ENCODE peak calls at places on chromosomes 7 and 10, in eight cellular contexts. One of them, this sample, is unnamed.

GRCh38 chr10:30433286-30433778 is 652 bp upstream of the MAP3K8 start:
- DNase-seq in T-cell: peak; percentile 18
- DNase-seq in activated T-helper 9 cell treated with anti-CD3 and anti-CD28 coated beads, Interleukin-2, amount 50 U/mL, for 16 hours: peak; percentile 25
- DNase-seq in CD4-positive, alpha-beta memory T cell: peak; percentile 33
- DNase-seq in amniotic stem cell: peak; percentile 29
- DNase-seq in COLO829: peak; percentile 40
- DNase-seq in activated CD4-positive, alpha-beta T cell treated with anti-CD3 and anti-CD28 coated beads, Interleukin-2, amount 50 U/mL, for 24 hours: peak; percentile 24
- DNase-seq in NCI-H187 treated with DMSO at 0.1 percent for 48 hours: no peak
- DNase-seq in this sample: peak; percentile 84

GRCh38 chr7:158150234-158150633 is 437.4 kb downstream of the PTPRN2 start:
- DNase-seq in activated T-helper 9 cell treated with anti-CD3 and anti-CD28 coated beads, Interleukin-2, amount 50 U/mL, for 16 hours: no peak
- DNase-seq in NCI-H187 treated with DMSO at 0.1 percent for 48 hours: no peak
- DNase-seq in COLO829: no peak
- DNase-seq in activated CD4-positive, alpha-beta T cell treated with anti-CD3 and anti-CD28 coated beads, Interleukin-2, amount 50 U/mL, for 24 hours: no peak
- DNase-seq in amniotic stem cell: no peak
- DNase-seq in T-cell: no peak
- DNase-seq in CD4-positive, alpha-beta memory T cell: no peak
- DNase-seq in this sample: no peak

GRCh38 chr7:73642834-73643233 is 18.5 kb upstream of the MLXIPL start:
- DNase-seq in T-cell: no peak
- DNase-seq in NCI-H187 treated with DMSO at 0.1 percent for 48 hours: no peak
- DNase-seq in COLO829: no peak
- DNase-seq in activated CD4-positive, alpha-beta T cell treated with anti-CD3 and anti-CD28 coated beads, Interleukin-2, amount 50 U/mL, for 24 hours: no peak
- DNase-seq in CD4-positive, alpha-beta memory T cell: no peak
- DNase-seq in activated T-helper 9 cell treated with anti-CD3 and anti-CD28 coated beads, Interleukin-2, amount 50 U/mL, for 16 hours: no peak
- DNase-seq in amniotic stem cell: no peak
- DNase-seq in this sample: no peak

GRCh38 chr7:4085937-4086691 is 596.0 kb upstream of the FOXK1 start:
- DNase-seq in COLO829: no peak
- DNase-seq in activated CD4-positive, alpha-beta T cell treated with anti-CD3 and anti-CD28 coated beads, Interleukin-2, amount 50 U/mL, for 24 hours: no peak
- DNase-seq in activated T-helper 9 cell treated with anti-CD3 and anti-CD28 coated beads, Interleukin-2, amount 50 U/mL, for 16 hours: no peak
- DNase-seq in NCI-H187 treated with DMSO at 0.1 percent for 48 hours: no peak
- DNase-seq in CD4-positive, alpha-beta memory T cell: no peak
- DNase-seq in amniotic stem cell: no peak
- DNase-seq in T-cell: no peak
- DNase-seq in this sample: no peak

GRCh38 chr7:17530249-17530648 is 231.8 kb downstream of the AHR start:
- DNase-seq in activated CD4-positive, alpha-beta T cell treated with anti-CD3 and anti-CD28 coated beads, Interleukin-2, amount 50 U/mL, for 24 hours: no peak
- DNase-seq in COLO829: no peak
- DNase-seq in amniotic stem cell: no peak
- DNase-seq in NCI-H187 treated with DMSO at 0.1 percent for 48 hours: no peak
- DNase-seq in T-cell: no peak
- DNase-seq in activated T-helper 9 cell treated with anti-CD3 and anti-CD28 coated beads, Interleukin-2, amount 50 U/mL, for 16 hours: no peak
- DNase-seq in CD4-positive, alpha-beta memory T cell: no peak
- DNase-seq in this sample: no peak

GRCh38 chr7:101936612-101937231 is 119.3 kb downstream of the CUX1 start:
- DNase-seq in COLO829: no peak
- DNase-seq in activated T-helper 9 cell treated with anti-CD3 and anti-CD28 coated beads, Interleukin-2, amount 50 U/mL, for 16 hours: no peak
- DNase-seq in NCI-H187 treated with DMSO at 0.1 percent for 48 hours: no peak
- DNase-seq in CD4-positive, alpha-beta memory T cell: no peak
- DNase-seq in activated CD4-positive, alpha-beta T cell treated with anti-CD3 and anti-CD28 coated beads, Interleukin-2, amount 50 U/mL, for 24 hours: no peak
- DNase-seq in amniotic stem cell: no peak
- DNase-seq in T-cell: no peak
- DNase-seq in this sample: no peak

GRCh38 chr10:17232276-17232987 is 4.4 kb downstream of the VIM start:
- DNase-seq in CD4-positive, alpha-beta memory T cell: no peak
- DNase-seq in activated T-helper 9 cell treated with anti-CD3 and anti-CD28 coated beads, Interleukin-2, amount 50 U/mL, for 16 hours: no peak
- DNase-seq in T-cell: no peak
- DNase-seq in COLO829: no peak
- DNase-seq in NCI-H187 treated with DMSO at 0.1 percent for 48 hours: no peak
- DNase-seq in activated CD4-positive, alpha-beta T cell treated with anti-CD3 and anti-CD28 coated beads, Interleukin-2, amount 50 U/mL, for 24 hours: no peak
- DNase-seq in amniotic stem cell: no peak
- DNase-seq in this sample: no peak

GRCh38 chr7:157469181-157470016 is 132.6 kb downstream of the DNAJB6 start:
- DNase-seq in NCI-H187 treated with DMSO at 0.1 percent for 48 hours: no peak
- DNase-seq in activated T-helper 9 cell treated with anti-CD3 and anti-CD28 coated beads, Interleukin-2, amount 50 U/mL, for 16 hours: no peak
- DNase-seq in activated CD4-positive, alpha-beta T cell treated with anti-CD3 and anti-CD28 coated beads, Interleukin-2, amount 50 U/mL, for 24 hours: no peak
- DNase-seq in amniotic stem cell: no peak
- DNase-seq in T-cell: no peak
- DNase-seq in COLO829: no peak
- DNase-seq in CD4-positive, alpha-beta memory T cell: no peak
- DNase-seq in this sample: no peak

GRCh38 chr7:46723003-46723402 is 801.9 kb upstream of the IGFBP3 start:
- DNase-seq in NCI-H187 treated with DMSO at 0.1 percent for 48 hours: no peak
- DNase-seq in COLO829: no peak
- DNase-seq in amniotic stem cell: no peak
- DNase-seq in T-cell: no peak
- DNase-seq in activated CD4-positive, alpha-beta T cell treated with anti-CD3 and anti-CD28 coated beads, Interleukin-2, amount 50 U/mL, for 24 hours: no peak
- DNase-seq in activated T-helper 9 cell treated with anti-CD3 and anti-CD28 coated beads, Interleukin-2, amount 50 U/mL, for 16 hours: no peak
- DNase-seq in CD4-positive, alpha-beta memory T cell: no peak
- DNase-seq in this sample: no peak

GRCh38 chr7:41763626-41764025 is 60.7 kb upstream of the INHBA start:
- DNase-seq in COLO829: no peak
- DNase-seq in activated CD4-positive, alpha-beta T cell treated with anti-CD3 and anti-CD28 coated beads, Interleukin-2, amount 50 U/mL, for 24 hours: no peak
- DNase-seq in amniotic stem cell: no peak
- DNase-seq in activated T-helper 9 cell treated with anti-CD3 and anti-CD28 coated beads, Interleukin-2, amount 50 U/mL, for 16 hours: no peak
- DNase-seq in NCI-H187 treated with DMSO at 0.1 percent for 48 hours: no peak
- DNase-seq in T-cell: no peak
- DNase-seq in CD4-positive, alpha-beta memory T cell: no peak
- DNase-seq in this sample: no peak

GRCh38 chr10:43219848-43220247 is 47.0 kb downstream of the RASGEF1A start:
- DNase-seq in NCI-H187 treated with DMSO at 0.1 percent for 48 hours: no peak
- DNase-seq in activated T-helper 9 cell treated with anti-CD3 and anti-CD28 coated beads, Interleukin-2, amount 50 U/mL, for 16 hours: no peak
- DNase-seq in amniotic stem cell: no peak
- DNase-seq in T-cell: no peak
- DNase-seq in COLO829: no peak
- DNase-seq in CD4-positive, alpha-beta memory T cell: no peak
- DNase-seq in activated CD4-positive, alpha-beta T cell treated with anti-CD3 and anti-CD28 coated beads, Interleukin-2, amount 50 U/mL, for 24 hours: no peak
- DNase-seq in this sample: no peak

GRCh38 chr7:14201353-14201752 is 211.9 kb upstream of the ETV1 start:
- DNase-seq in activated T-helper 9 cell treated with anti-CD3 and anti-CD28 coated beads, Interleukin-2, amount 50 U/mL, for 16 hours: no peak
- DNase-seq in NCI-H187 treated with DMSO at 0.1 percent for 48 hours: no peak
- DNase-seq in COLO829: no peak
- DNase-seq in activated CD4-positive, alpha-beta T cell treated with anti-CD3 and anti-CD28 coated beads, Interleukin-2, amount 50 U/mL, for 24 hours: no peak
- DNase-seq in CD4-positive, alpha-beta memory T cell: no peak
- DNase-seq in amniotic stem cell: no peak
- DNase-seq in T-cell: no peak
- DNase-seq in this sample: no peak

GRCh38 chr10:61733358-61733940 is 70.7 kb downstream of the CABCOCO1 start:
- DNase-seq in CD4-positive, alpha-beta memory T cell: peak; percentile 4
- DNase-seq in NCI-H187 treated with DMSO at 0.1 percent for 48 hours: no peak
- DNase-seq in amniotic stem cell: peak; percentile 39
- DNase-seq in T-cell: no peak
- DNase-seq in COLO829: peak; percentile 13
- DNase-seq in activated T-helper 9 cell treated with anti-CD3 and anti-CD28 coated beads, Interleukin-2, amount 50 U/mL, for 16 hours: no peak
- DNase-seq in activated CD4-positive, alpha-beta T cell treated with anti-CD3 and anti-CD28 coated beads, Interleukin-2, amount 50 U/mL, for 24 hours: no peak
- DNase-seq in this sample: peak; percentile 49

GRCh38 chr10:75137533-75138438 is 26.3 kb downstream of the SAMD8 start:
- DNase-seq in CD4-positive, alpha-beta memory T cell: no peak
- DNase-seq in T-cell: no peak
- DNase-seq in activated T-helper 9 cell treated with anti-CD3 and anti-CD28 coated beads, Interleukin-2, amount 50 U/mL, for 16 hours: no peak
- DNase-seq in COLO829: no peak
- DNase-seq in activated CD4-positive, alpha-beta T cell treated with anti-CD3 and anti-CD28 coated beads, Interleukin-2, amount 50 U/mL, for 24 hours: no peak
- DNase-seq in amniotic stem cell: no peak
- DNase-seq in NCI-H187 treated with DMSO at 0.1 percent for 48 hours: no peak
- DNase-seq in this sample: no peak

GRCh38 chr7:18958627-18959026 is 158.8 kb downstream of the TWIST1 start:
- DNase-seq in activated T-helper 9 cell treated with anti-CD3 and anti-CD28 coated beads, Interleukin-2, amount 50 U/mL, for 16 hours: no peak
- DNase-seq in CD4-positive, alpha-beta memory T cell: no peak
- DNase-seq in activated CD4-positive, alpha-beta T cell treated with anti-CD3 and anti-CD28 coated beads, Interleukin-2, amount 50 U/mL, for 24 hours: no peak
- DNase-seq in NCI-H187 treated with DMSO at 0.1 percent for 48 hours: no peak
- DNase-seq in T-cell: no peak
- DNase-seq in COLO829: no peak
- DNase-seq in amniotic stem cell: no peak
- DNase-seq in this sample: no peak

GRCh38 chr7:35038340-35038738 is 1.1 kb upstream of the DPY19L1 start:
- DNase-seq in NCI-H187 treated with DMSO at 0.1 percent for 48 hours: no peak
- DNase-seq in COLO829: no peak
- DNase-seq in activated CD4-positive, alpha-beta T cell treated with anti-CD3 and anti-CD28 coated beads, Interleukin-2, amount 50 U/mL, for 24 hours: no peak
- DNase-seq in T-cell: no peak
- DNase-seq in CD4-positive, alpha-beta memory T cell: no peak
- DNase-seq in activated T-helper 9 cell treated with anti-CD3 and anti-CD28 coated beads, Interleukin-2, amount 50 U/mL, for 16 hours: no peak
- DNase-seq in amniotic stem cell: no peak
- DNase-seq in this sample: no peak

GRCh38 chr10:126063353-126063791 is 167.0 kb downstream of the FANK1 start:
- DNase-seq in activated CD4-positive, alpha-beta T cell treated with anti-CD3 and anti-CD28 coated beads, Interleukin-2, amount 50 U/mL, for 24 hours: no peak
- DNase-seq in amniotic stem cell: peak; percentile 48
- DNase-seq in T-cell: no peak
- DNase-seq in activated T-helper 9 cell treated with anti-CD3 and anti-CD28 coated beads, Interleukin-2, amount 50 U/mL, for 16 hours: no peak
- DNase-seq in CD4-positive, alpha-beta memory T cell: no peak
- DNase-seq in COLO829: no peak
- DNase-seq in NCI-H187 treated with DMSO at 0.1 percent for 48 hours: no peak
- DNase-seq in this sample: no peak

GRCh38 chr7:127477285-127478039 is 85.0 kb upstream of the ZNF800 start:
- DNase-seq in amniotic stem cell: no peak
- DNase-seq in CD4-positive, alpha-beta memory T cell: no peak
- DNase-seq in activated T-helper 9 cell treated with anti-CD3 and anti-CD28 coated beads, Interleukin-2, amount 50 U/mL, for 16 hours: no peak
- DNase-seq in COLO829: no peak
- DNase-seq in NCI-H187 treated with DMSO at 0.1 percent for 48 hours: no peak
- DNase-seq in activated CD4-positive, alpha-beta T cell treated with anti-CD3 and anti-CD28 coated beads, Interleukin-2, amount 50 U/mL, for 24 hours: no peak
- DNase-seq in T-cell: no peak
- DNase-seq in this sample: no peak

GRCh38 chr7:30863694-30864011 is 48.0 kb upstream of the AQP1 start:
- DNase-seq in activated T-helper 9 cell treated with anti-CD3 and anti-CD28 coated beads, Interleukin-2, amount 50 U/mL, for 16 hours: no peak
- DNase-seq in NCI-H187 treated with DMSO at 0.1 percent for 48 hours: no peak
- DNase-seq in CD4-positive, alpha-beta memory T cell: no peak
- DNase-seq in amniotic stem cell: peak; percentile 8
- DNase-seq in COLO829: no peak
- DNase-seq in T-cell: no peak
- DNase-seq in activated CD4-positive, alpha-beta T cell treated with anti-CD3 and anti-CD28 coated beads, Interleukin-2, amount 50 U/mL, for 24 hours: no peak
- DNase-seq in this sample: no peak

This sample was measured in tibial nerve.